ENCODE peak calls at places on chromosomes 2 and 18, in ten cellular contexts. V is neural crest cell; C is lung; F is glutamatergic neuron; A is psoas muscle; G is CD4-positive, alpha-beta T cell; B is fibroblast of pulmonary artery; Z is astrocyte of the spinal cord; N is fibroblast of lung; U is GM12865. W is an unnamed sample.

GRCh38 chr2:18047896-18048657 is 169.6 kb downstream of the KCNS3 start:
- DNase-seq in V (no peak), C (no peak), F (no peak), A (peak; percentile 76), G (no peak), B (peak; percentile 31), Z (no peak), N (peak; percentile 47), U (no peak), W (peak; percentile 93)

GRCh38 chr2:203759692-203760365 is 53.4 kb downstream of the CD28 start:
- DNase-seq in V (no peak), C (no peak), F (no peak), A (no peak), G (no peak), B (peak; percentile 53), Z (peak; percentile 90), N (peak; percentile 95), U (no peak), W (peak; percentile 87)

GRCh38 chr2:223396993-223397392 is 205.2 kb downstream of the SCG2 start:
- DNase-seq in V (no peak), C (no peak), F (no peak), A (no peak), G (no peak), B (peak; percentile 11), Z (no peak), N (no peak), U (no peak), W (no peak)

GRCh38 chr18:44507729-44508325 is 172.9 kb upstream of the SETBP1 start:
- DNase-seq in V (no peak), C (peak; percentile 29), F (no peak), A (peak; percentile 57), G (no peak), B (peak; percentile 78), Z (no peak), N (no peak), U (peak; percentile 54), W (no peak)

GRCh38 chr2:48175254-48175653 is 269.0 kb upstream of the FBXO11 start:
- DNase-seq in V (no peak), C (no peak), F (no peak), A (no peak), G (no peak), B (peak; percentile 65), Z (peak; percentile 39), N (peak; percentile 69), U (no peak), W (peak; percentile 31)

GRCh38 chr2:161138429-161138828 is 21.8 kb upstream of the TANK start:
- DNase-seq in V (no peak), C (no peak), F (no peak), A (no peak), G (no peak), B (no peak), Z (no peak), N (no peak), U (peak; percentile 52), W (no peak)

GRCh38 chr2:54909006-54909405 is 141.2 kb downstream of the RTN4 start:
- DNase-seq in V (no peak), C (no peak), F (no peak), A (no peak), G (no peak), B (no peak), Z (no peak), N (peak; percentile 47), U (no peak), W (no peak)

GRCh38 chr18:46477425-46478011 is 179.5 kb downstream of the LOXHD1 start:
- DNase-seq in V (no peak), C (no peak), F (no peak), A (no peak), G (no peak), B (no peak), Z (no peak), N (no peak), U (no peak), W (no peak)

GRCh38 chr18:11784905-11785304 is 66.3 kb upstream of the CHMP1B start:
- DNase-seq in V (no peak), C (no peak), F (no peak), A (no peak), G (no peak), B (no peak), Z (no peak), N (no peak), U (no peak), W (no peak)

GRCh38 chr2:3661149-3661660 is 3.2 kb downstream of the ALLC start:
- DNase-seq in V (no peak), C (no peak), F (no peak), A (no peak), G (no peak), B (no peak), Z (no peak), N (no peak), U (no peak), W (no peak)

GRCh38 chr2:72992734-72993102 is 75.4 kb downstream of the EMX1 start:
- DNase-seq in V (no peak), C (no peak), F (no peak), A (peak; percentile 39), G (no peak), B (no peak), Z (no peak), N (no peak), U (no peak), W (no peak)

GRCh38 chr18:37182340-37183135 is 353.6 kb downstream of the KIAA1328 start:
- DNase-seq in V (no peak), C (no peak), F (no peak), A (no peak), G (no peak), B (no peak), Z (no peak), N (no peak), U (no peak), W (no peak)

GRCh38 chr2:32930436-32930835 is 16.3 kb upstream of the LTBP1 start:
- DNase-seq in V (no peak), C (no peak), F (no peak), A (no peak), G (no peak), B (no peak), Z (no peak), N (no peak), U (no peak), W (no peak)

GRCh38 chr2:158305501-158305900 is 151.1 kb downstream of the CCDC148 start:
- DNase-seq in V (no peak), C (no peak), F (no peak), A (no peak), G (no peak), B (no peak), Z (no peak), N (peak; percentile 25), U (no peak), W (no peak)

DNA sequence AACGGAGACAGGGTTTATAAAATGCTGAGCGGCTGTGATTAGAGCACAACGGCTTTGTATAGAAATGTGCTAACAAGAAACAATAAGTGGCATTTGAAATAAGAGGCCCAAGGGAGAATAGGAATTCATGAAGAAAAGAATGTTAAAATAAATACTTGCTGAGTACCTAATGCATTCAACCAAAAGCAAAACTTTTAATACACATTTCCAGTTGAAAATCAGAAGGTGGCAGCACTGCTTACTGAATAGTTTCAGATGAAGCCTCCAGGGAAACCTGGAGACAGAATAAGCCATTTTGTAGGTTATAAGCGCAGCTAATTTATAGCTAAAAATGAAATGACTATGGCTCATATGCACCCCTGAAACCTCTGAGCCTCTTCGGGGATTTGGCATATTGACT is 286.6 kb downstream of the DPP10 start:
- DNase-seq in V (no peak), C (no peak), F (no peak), A (no peak), G (no peak), B (no peak), Z (no peak), N (no peak), U (no peak), W (peak; percentile 13)
- TF ChIP-seq CTCF in V (peak; percentile 55), C (peak; percentile 4), F (no peak), A (no peak), G (no peak), B (no peak), Z (no peak), N (no peak), U (no peak), W (peak; percentile 14)

DNA sequence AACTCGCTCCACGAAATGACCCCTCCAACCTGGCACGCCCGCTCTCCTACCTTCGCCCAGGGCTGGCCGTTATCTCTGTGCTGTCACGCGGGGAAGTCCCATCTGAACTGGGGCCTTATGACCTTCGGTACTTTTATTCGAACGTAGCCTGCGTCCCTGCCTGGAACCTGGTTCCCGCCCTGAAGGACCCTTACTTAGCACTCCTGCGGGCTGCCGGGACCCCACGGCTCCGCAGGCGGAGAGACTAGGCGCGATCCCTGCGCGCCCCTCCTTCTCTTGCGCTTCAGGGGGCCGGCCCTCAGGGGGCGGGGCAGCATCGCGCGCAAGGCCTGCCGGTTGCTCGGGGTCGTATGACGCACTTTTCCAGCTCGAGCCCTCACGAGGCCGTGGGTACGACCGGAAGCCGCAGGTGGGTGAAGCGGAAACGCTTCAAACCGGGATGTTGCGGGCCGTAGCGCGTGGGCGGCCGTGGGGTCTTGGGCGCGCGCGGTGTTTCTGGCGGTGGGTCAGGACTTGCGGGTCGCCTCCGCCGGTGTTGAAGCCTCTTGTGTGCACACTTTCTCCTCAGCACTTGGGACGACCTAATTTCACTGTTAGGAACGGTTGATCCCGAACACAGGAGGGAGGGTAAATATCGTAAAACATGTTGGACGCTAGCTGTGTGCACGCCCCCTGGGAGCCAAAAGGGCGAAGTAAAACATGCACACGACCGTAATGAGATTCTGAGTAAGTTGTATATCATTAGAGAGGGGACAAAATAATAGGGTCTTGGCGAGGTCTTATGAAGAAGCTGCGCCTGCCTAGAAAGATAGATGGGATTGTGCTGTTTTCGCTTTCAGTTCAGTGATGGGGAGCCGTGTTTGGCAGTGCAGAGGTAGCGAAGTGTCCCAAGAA is at the start of the genes LIPT1 and TSGA10:
- DNase-seq in V (peak; percentile 75), C (peak; percentile 92), F (peak; percentile 91), A (peak; percentile 95), G (peak; percentile 87), B (peak; percentile 89), Z (peak; percentile 90), N (peak; percentile 91), U (peak; percentile 95), W (peak; percentile 89)
- TF ChIP-seq CTCF in V (peak; percentile 46), C (no peak), F (no peak), A (no peak), G (no peak), B (peak; percentile 13), Z (peak; percentile 5), N (no peak), U (no peak), W (no peak)

DNA sequence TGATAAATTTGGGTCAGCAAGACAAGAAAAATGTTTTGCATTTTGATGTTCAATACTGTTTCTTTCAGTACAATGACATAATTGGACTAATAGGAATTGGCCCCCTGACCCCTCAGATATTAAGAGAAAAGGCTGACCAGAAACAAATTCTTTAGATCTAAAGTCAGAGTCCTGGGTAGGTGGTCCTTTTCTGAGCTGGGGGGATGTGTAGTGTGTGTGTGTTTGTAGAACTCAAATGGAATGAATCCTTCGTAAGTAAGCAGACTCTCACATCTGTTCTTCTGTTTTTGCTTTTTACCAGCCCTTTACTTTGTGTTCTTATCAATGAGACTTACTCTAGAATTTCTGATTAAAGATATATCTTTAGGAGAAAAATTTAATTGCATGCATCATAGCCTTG is 327.7 kb downstream of the TGIF1 start:
- DNase-seq in V (no peak), C (no peak), F (no peak), A (no peak), G (no peak), B (no peak), Z (no peak), N (no peak), U (no peak), W (no peak)
- TF ChIP-seq CTCF in V (no peak), C (no peak), F (no peak), A (no peak), G (no peak), B (no peak), Z (no peak), N (no peak), U (no peak), W (no peak)

GRCh38 chr2:71067567-71068217 is 756 bp upstream of the NAGK start:
- DNase-seq in V (no peak), C (no peak), F (no peak), A (no peak), G (no peak), B (no peak), Z (no peak), N (peak; percentile 20), U (peak; percentile 51), W (no peak)
- TF ChIP-seq CTCF in V (no peak), C (no peak), F (no peak), A (no peak), G (no peak), B (no peak), Z (peak; percentile 0), N (no peak), U (no peak), W (no peak)